ENCODE peak calls at places on chromosomes 11 and 22, in seven cellular contexts. N is stimulated activated CD8-positive, alpha-beta memory T cell treated with anti-CD3 and anti-CD28 coated beads, Interleukin-7, amount 100 ng/mL, for 1 hour; G is dorsolateral prefrontal cortex; I is GM04503; O is NCI-H2171; Y is ovary; H is amniotic stem cell. F is an unnamed sample.

GRCh38 chr22:46057762-46058420 is 80.9 kb upstream of the WNT7B start:
- DNase-seq in N (no peak), G (peak; percentile 46), I (no peak), O (no peak), Y (peak; percentile 45), H (no peak), F (peak; percentile 21)

GRCh38 chr11:99200720-99201119 is 180.0 kb downstream of the CNTN5 start:
- DNase-seq in N (no peak), G (no peak), I (no peak), O (no peak), Y (no peak), H (no peak), F (no peak)

GRCh38 chr11:118194835-118195627 is 18.6 kb upstream of the SCN2B start:
- DNase-seq in N (no peak), G (peak; percentile 74), I (peak; percentile 43), O (no peak), Y (peak; percentile 43), H (peak; percentile 16), F (peak; percentile 76)

GRCh38 chr11:104917259-104918112 is 19.2 kb upstream of the CASP12 start:
- DNase-seq in N (no peak), G (no peak), I (peak; percentile 3), O (no peak), Y (no peak), H (no peak), F (no peak)

GRCh38 chr11:120956710-120957500 is 67.0 kb upstream of the TBCEL start:
- DNase-seq in N (no peak), G (no peak), I (no peak), O (peak; percentile 10), Y (no peak), H (no peak), F (peak; percentile 83)

GRCh38 chr11:86617502-86617901 is 54.9 kb downstream of the ME3 start:
- DNase-seq in N (no peak), G (no peak), I (no peak), O (no peak), Y (no peak), H (peak; percentile 22), F (no peak)

GRCh38 chr22:31676700-31677099 is 14.7 kb upstream of the PISD start:
- DNase-seq in N (peak; percentile 78), G (peak; percentile 93), I (peak; percentile 63), O (peak; percentile 80), Y (peak; percentile 94), H (no peak), F (peak; percentile 97)

GRCh38 chr11:134691985-134692384 is 279.9 kb upstream of the B3GAT1 start:
- DNase-seq in N (no peak), G (no peak), I (no peak), O (no peak), Y (no peak), H (no peak), F (no peak)

GRCh38 chr11:9250139-9250582 is 15.0 kb downstream of the DENND5A start:
- DNase-seq in N (no peak), G (no peak), I (no peak), O (no peak), Y (no peak), H (no peak), F (no peak)

GRCh38 chr11:126669416-126669815 is 313.9 kb downstream of the ST3GAL4 start:
- DNase-seq in N (no peak), G (no peak), I (no peak), O (no peak), Y (no peak), H (no peak), F (no peak)

GRCh38 chr11:63945482-63946163 is 6.8 kb downstream of the NAA40 start:
- DNase-seq in N (no peak), G (peak; percentile 76), I (no peak), O (peak; percentile 78), Y (peak; percentile 75), H (no peak), F (peak; percentile 90)

GRCh38 chr11:130721736-130722135 is 194.5 kb downstream of the SNX19 start:
- DNase-seq in N (no peak), G (no peak), I (no peak), O (no peak), Y (no peak), H (no peak), F (peak; percentile 12)

GRCh38 chr11:123357990-123358827 is 71.9 kb upstream of the GRAMD1B start:
- DNase-seq in N (no peak), G (peak; percentile 43), I (peak; percentile 18), O (no peak), Y (peak; percentile 14), H (no peak), F (peak; percentile 72)

GRCh38 chr11:77407613-77408012 is 66.3 kb downstream of the PAK1 start:
- DNase-seq in N (no peak), G (no peak), I (peak; percentile 57), O (peak; percentile 40), Y (no peak), H (peak; percentile 80), F (no peak)

GRCh38 chr22:39712938-39713525 is 142.5 kb downstream of the CACNA1I start:
- DNase-seq in N (no peak), G (no peak), I (no peak), O (no peak), Y (no peak), H (no peak), F (no peak)

GRCh38 chr11:60710482-60710881 is 11.1 kb downstream of the MS4A8 start:
- DNase-seq in N (no peak), G (no peak), I (no peak), O (no peak), Y (no peak), H (no peak), F (peak; percentile 77)

GRCh38 chr22:41425704-41426365 is 20.8 kb downstream of the TOB2 start:
- DNase-seq in N (no peak), G (no peak), I (no peak), O (no peak), Y (no peak), H (no peak), F (peak; percentile 59)

GRCh38 chr22:36988075-36988474 is 31.2 kb downstream of the TST start:
- DNase-seq in N (no peak), G (no peak), I (no peak), O (no peak), Y (no peak), H (no peak), F (no peak)

GRCh38 chr11:125903753-125904659 is at the start of gene DDX25:
- DNase-seq in N (no peak), G (peak; percentile 86), I (no peak), O (peak; percentile 6), Y (peak; percentile 49), H (no peak), F (peak; percentile 89)

F was measured in endodermal cell.